ENCODE peak calls at places on chromosomes 5 and 9, in nine cellular contexts. One of them, this sample, is unnamed.

GRCh38 chr9:128617943-128618342 is 38.7 kb downstream of the DYNC2I2 start:
- DNase-seq in right atrium auricular region: no peak
- DNase-seq in body of pancreas: no peak
- DNase-seq in retina: no peak
- DNase-seq in dorsolateral prefrontal cortex: no peak
- DNase-seq in tibial artery: no peak
- DNase-seq in T-helper 2 cell: no peak
- DNase-seq in NCI-H2029: no peak
- DNase-seq in stimulated activated naive B cell treated with anti-CD40 and anti-IgM and Interleukin-4, amounts not matched to agents 10 μg/mL and 1 μg/mL and 100 μg/mL, for 72 hours: no peak
- DNase-seq in this sample: no peak

GRCh38 chr5:132820162-132820754 is 7.2 kb downstream of the SOWAHA start:
- DNase-seq in stimulated activated naive B cell treated with anti-CD40 and anti-IgM and Interleukin-4, amounts not matched to agents 10 μg/mL and 1 μg/mL and 100 μg/mL, for 72 hours: peak
- DNase-seq in T-helper 2 cell: peak
- DNase-seq in tibial artery: peak
- DNase-seq in right atrium auricular region: peak
- DNase-seq in NCI-H2029: peak
- DNase-seq in dorsolateral prefrontal cortex: peak
- DNase-seq in retina: peak
- DNase-seq in body of pancreas: peak
- DNase-seq in this sample: peak

GRCh38 chr5:543755-544674 is 19.8 kb upstream of the SLC9A3 start:
- DNase-seq in stimulated activated naive B cell treated with anti-CD40 and anti-IgM and Interleukin-4, amounts not matched to agents 10 μg/mL and 1 μg/mL and 100 μg/mL, for 72 hours: peak
- DNase-seq in right atrium auricular region: peak
- DNase-seq in dorsolateral prefrontal cortex: peak
- DNase-seq in NCI-H2029: no peak
- DNase-seq in body of pancreas: peak
- DNase-seq in retina: no peak
- DNase-seq in tibial artery: peak
- DNase-seq in T-helper 2 cell: no peak
- DNase-seq in this sample: peak

GRCh38 chr5:146283344-146283761 is 55.3 kb upstream of the POU4F3 start:
- DNase-seq in dorsolateral prefrontal cortex: no peak
- DNase-seq in tibial artery: no peak
- DNase-seq in T-helper 2 cell: no peak
- DNase-seq in retina: no peak
- DNase-seq in right atrium auricular region: no peak
- DNase-seq in NCI-H2029: no peak
- DNase-seq in body of pancreas: no peak
- DNase-seq in stimulated activated naive B cell treated with anti-CD40 and anti-IgM and Interleukin-4, amounts not matched to agents 10 μg/mL and 1 μg/mL and 100 μg/mL, for 72 hours: no peak
- DNase-seq in this sample: no peak

GRCh38 chr5:93723005-93723404 is 18.4 kb downstream of the POU5F2 start:
- DNase-seq in dorsolateral prefrontal cortex: no peak
- DNase-seq in stimulated activated naive B cell treated with anti-CD40 and anti-IgM and Interleukin-4, amounts not matched to agents 10 μg/mL and 1 μg/mL and 100 μg/mL, for 72 hours: no peak
- DNase-seq in retina: no peak
- DNase-seq in body of pancreas: no peak
- DNase-seq in right atrium auricular region: no peak
- DNase-seq in NCI-H2029: peak
- DNase-seq in T-helper 2 cell: no peak
- DNase-seq in tibial artery: no peak
- DNase-seq in this sample: no peak

GRCh38 chr9:89787595-89787994 is 182.8 kb downstream of the GADD45G start:
- DNase-seq in retina: no peak
- DNase-seq in dorsolateral prefrontal cortex: no peak
- DNase-seq in NCI-H2029: no peak
- DNase-seq in body of pancreas: no peak
- DNase-seq in right atrium auricular region: no peak
- DNase-seq in tibial artery: no peak
- DNase-seq in T-helper 2 cell: no peak
- DNase-seq in stimulated activated naive B cell treated with anti-CD40 and anti-IgM and Interleukin-4, amounts not matched to agents 10 μg/mL and 1 μg/mL and 100 μg/mL, for 72 hours: no peak
- DNase-seq in this sample: no peak

GRCh38 chr5:157748740-157749461 is 5.4 kb downstream of the LSM11 start:
- DNase-seq in right atrium auricular region: no peak
- DNase-seq in retina: no peak
- DNase-seq in T-helper 2 cell: no peak
- DNase-seq in tibial artery: no peak
- DNase-seq in body of pancreas: no peak
- DNase-seq in dorsolateral prefrontal cortex: no peak
- DNase-seq in stimulated activated naive B cell treated with anti-CD40 and anti-IgM and Interleukin-4, amounts not matched to agents 10 μg/mL and 1 μg/mL and 100 μg/mL, for 72 hours: no peak
- DNase-seq in NCI-H2029: no peak
- DNase-seq in this sample: peak

GRCh38 chr9:130835441-130836298 is 616 bp downstream of the ABL1 start:
- DNase-seq in T-helper 2 cell: no peak
- DNase-seq in stimulated activated naive B cell treated with anti-CD40 and anti-IgM and Interleukin-4, amounts not matched to agents 10 μg/mL and 1 μg/mL and 100 μg/mL, for 72 hours: peak
- DNase-seq in NCI-H2029: peak
- DNase-seq in body of pancreas: peak
- DNase-seq in right atrium auricular region: no peak
- DNase-seq in tibial artery: no peak
- DNase-seq in dorsolateral prefrontal cortex: no peak
- DNase-seq in retina: peak
- DNase-seq in this sample: peak

GRCh38 chr5:42949348-42950090 is 90.6 kb downstream of the ANXA2R start:
- DNase-seq in stimulated activated naive B cell treated with anti-CD40 and anti-IgM and Interleukin-4, amounts not matched to agents 10 μg/mL and 1 μg/mL and 100 μg/mL, for 72 hours: peak
- DNase-seq in right atrium auricular region: peak
- DNase-seq in T-helper 2 cell: peak
- DNase-seq in body of pancreas: peak
- DNase-seq in tibial artery: peak
- DNase-seq in retina: peak
- DNase-seq in NCI-H2029: no peak
- DNase-seq in dorsolateral prefrontal cortex: no peak
- DNase-seq in this sample: peak

GRCh38 chr9:105257767-105258166 is 13.3 kb downstream of the SLC44A1 start:
- DNase-seq in retina: no peak
- DNase-seq in stimulated activated naive B cell treated with anti-CD40 and anti-IgM and Interleukin-4, amounts not matched to agents 10 μg/mL and 1 μg/mL and 100 μg/mL, for 72 hours: no peak
- DNase-seq in body of pancreas: no peak
- DNase-seq in tibial artery: no peak
- DNase-seq in NCI-H2029: no peak
- DNase-seq in dorsolateral prefrontal cortex: no peak
- DNase-seq in right atrium auricular region: no peak
- DNase-seq in T-helper 2 cell: no peak
- DNase-seq in this sample: no peak

GRCh38 chr9:88775037-88775471 is 216.2 kb upstream of the S1PR3 start:
- DNase-seq in tibial artery: no peak
- DNase-seq in NCI-H2029: no peak
- DNase-seq in stimulated activated naive B cell treated with anti-CD40 and anti-IgM and Interleukin-4, amounts not matched to agents 10 μg/mL and 1 μg/mL and 100 μg/mL, for 72 hours: no peak
- DNase-seq in dorsolateral prefrontal cortex: no peak
- DNase-seq in retina: no peak
- DNase-seq in T-helper 2 cell: no peak
- DNase-seq in right atrium auricular region: peak
- DNase-seq in body of pancreas: no peak
- DNase-seq in this sample: peak

GRCh38 chr5:150801117-150801927 is 22.8 kb downstream of the SMIM3 start:
- DNase-seq in T-helper 2 cell: no peak
- DNase-seq in stimulated activated naive B cell treated with anti-CD40 and anti-IgM and Interleukin-4, amounts not matched to agents 10 μg/mL and 1 μg/mL and 100 μg/mL, for 72 hours: no peak
- DNase-seq in NCI-H2029: no peak
- DNase-seq in tibial artery: no peak
- DNase-seq in dorsolateral prefrontal cortex: no peak
- DNase-seq in retina: peak
- DNase-seq in right atrium auricular region: no peak
- DNase-seq in body of pancreas: peak
- DNase-seq in this sample: peak

GRCh38 chr9:29397148-29397547 is 1823.9 kb upstream of the C9orf72 start:
- DNase-seq in right atrium auricular region: no peak
- DNase-seq in body of pancreas: no peak
- DNase-seq in tibial artery: no peak
- DNase-seq in T-helper 2 cell: no peak
- DNase-seq in dorsolateral prefrontal cortex: no peak
- DNase-seq in stimulated activated naive B cell treated with anti-CD40 and anti-IgM and Interleukin-4, amounts not matched to agents 10 μg/mL and 1 μg/mL and 100 μg/mL, for 72 hours: no peak
- DNase-seq in retina: no peak
- DNase-seq in NCI-H2029: no peak
- DNase-seq in this sample: no peak

GRCh38 chr5:139481122-139481533 is 1.4 kb downstream of the STING1 start:
- DNase-seq in T-helper 2 cell: peak
- DNase-seq in body of pancreas: no peak
- DNase-seq in dorsolateral prefrontal cortex: no peak
- DNase-seq in stimulated activated naive B cell treated with anti-CD40 and anti-IgM and Interleukin-4, amounts not matched to agents 10 μg/mL and 1 μg/mL and 100 μg/mL, for 72 hours: no peak
- DNase-seq in NCI-H2029: no peak
- DNase-seq in retina: no peak
- DNase-seq in right atrium auricular region: no peak
- DNase-seq in tibial artery: peak
- DNase-seq in this sample: no peak

GRCh38 chr5:60136841-60137240 is 243.3 kb upstream of the PDE4D start:
- DNase-seq in T-helper 2 cell: no peak
- DNase-seq in body of pancreas: no peak
- DNase-seq in tibial artery: no peak
- DNase-seq in NCI-H2029: no peak
- DNase-seq in right atrium auricular region: no peak
- DNase-seq in stimulated activated naive B cell treated with anti-CD40 and anti-IgM and Interleukin-4, amounts not matched to agents 10 μg/mL and 1 μg/mL and 100 μg/mL, for 72 hours: no peak
- DNase-seq in dorsolateral prefrontal cortex: no peak
- DNase-seq in retina: no peak
- DNase-seq in this sample: no peak

GRCh38 chr5:131081371-131081770 is 83.7 kb downstream of the HINT1 start:
- DNase-seq in T-helper 2 cell: no peak
- DNase-seq in right atrium auricular region: no peak
- DNase-seq in dorsolateral prefrontal cortex: no peak
- DNase-seq in stimulated activated naive B cell treated with anti-CD40 and anti-IgM and Interleukin-4, amounts not matched to agents 10 μg/mL and 1 μg/mL and 100 μg/mL, for 72 hours: no peak
- DNase-seq in tibial artery: no peak
- DNase-seq in body of pancreas: no peak
- DNase-seq in NCI-H2029: no peak
- DNase-seq in retina: no peak
- DNase-seq in this sample: no peak

GRCh38 chr5:117455236-117456233 is 880.9 kb upstream of the SEMA6A start:
- DNase-seq in NCI-H2029: peak
- DNase-seq in body of pancreas: peak
- DNase-seq in tibial artery: no peak
- DNase-seq in retina: peak
- DNase-seq in right atrium auricular region: no peak
- DNase-seq in T-helper 2 cell: no peak
- DNase-seq in dorsolateral prefrontal cortex: no peak
- DNase-seq in stimulated activated naive B cell treated with anti-CD40 and anti-IgM and Interleukin-4, amounts not matched to agents 10 μg/mL and 1 μg/mL and 100 μg/mL, for 72 hours: no peak
- DNase-seq in this sample: peak

GRCh38 chr5:73370620-73371583 is 77.7 kb downstream of the FOXD1 start:
- DNase-seq in stimulated activated naive B cell treated with anti-CD40 and anti-IgM and Interleukin-4, amounts not matched to agents 10 μg/mL and 1 μg/mL and 100 μg/mL, for 72 hours: no peak
- DNase-seq in dorsolateral prefrontal cortex: no peak
- DNase-seq in retina: no peak
- DNase-seq in NCI-H2029: no peak
- DNase-seq in tibial artery: no peak
- DNase-seq in T-helper 2 cell: no peak
- DNase-seq in body of pancreas: no peak
- DNase-seq in right atrium auricular region: no peak
- DNase-seq in this sample: no peak

GRCh38 chr5:10903786-10904560 is 142.9 kb upstream of the DAP start:
- DNase-seq in tibial artery: no peak
- DNase-seq in stimulated activated naive B cell treated with anti-CD40 and anti-IgM and Interleukin-4, amounts not matched to agents 10 μg/mL and 1 μg/mL and 100 μg/mL, for 72 hours: no peak
- DNase-seq in body of pancreas: no peak
- DNase-seq in T-helper 2 cell: no peak
- DNase-seq in right atrium auricular region: no peak
- DNase-seq in NCI-H2029: no peak
- DNase-seq in dorsolateral prefrontal cortex: no peak
- DNase-seq in retina: no peak
- DNase-seq in this sample: no peak

GRCh38 chr9:118395415-118395814 is 691.2 kb downstream of the TLR4 start:
- DNase-seq in retina: no peak
- DNase-seq in stimulated activated naive B cell treated with anti-CD40 and anti-IgM and Interleukin-4, amounts not matched to agents 10 μg/mL and 1 μg/mL and 100 μg/mL, for 72 hours: no peak
- DNase-seq in NCI-H2029: no peak
- DNase-seq in right atrium auricular region: no peak
- DNase-seq in body of pancreas: no peak
- DNase-seq in T-helper 2 cell: no peak
- DNase-seq in dorsolateral prefrontal cortex: no peak
- DNase-seq in tibial artery: no peak
- DNase-seq in this sample: no peak

GRCh38 chr9:113705306-113705937 is 170.7 kb upstream of the ZNF618 start:
- DNase-seq in T-helper 2 cell: no peak
- DNase-seq in stimulated activated naive B cell treated with anti-CD40 and anti-IgM and Interleukin-4, amounts not matched to agents 10 μg/mL and 1 μg/mL and 100 μg/mL, for 72 hours: no peak
- DNase-seq in NCI-H2029: peak
- DNase-seq in body of pancreas: peak
- DNase-seq in retina: no peak
- DNase-seq in tibial artery: no peak
- DNase-seq in dorsolateral prefrontal cortex: no peak
- DNase-seq in right atrium auricular region: no peak
- DNase-seq in this sample: no peak

GRCh38 chr9:31304576-31304975 is 1079.9 kb upstream of the ACO1 start:
- DNase-seq in dorsolateral prefrontal cortex: no peak
- DNase-seq in NCI-H2029: no peak
- DNase-seq in right atrium auricular region: no peak
- DNase-seq in stimulated activated naive B cell treated with anti-CD40 and anti-IgM and Interleukin-4, amounts not matched to agents 10 μg/mL and 1 μg/mL and 100 μg/mL, for 72 hours: no peak
- DNase-seq in tibial artery: no peak
- DNase-seq in retina: no peak
- DNase-seq in T-helper 2 cell: no peak
- DNase-seq in body of pancreas: no peak
- DNase-seq in this sample: no peak

GRCh38 chr9:25397746-25398145 is 280.5 kb downstream of the TUSC1 start:
- DNase-seq in tibial artery: no peak
- DNase-seq in T-helper 2 cell: no peak
- DNase-seq in dorsolateral prefrontal cortex: no peak
- DNase-seq in retina: no peak
- DNase-seq in stimulated activated naive B cell treated with anti-CD40 and anti-IgM and Interleukin-4, amounts not matched to agents 10 μg/mL and 1 μg/mL and 100 μg/mL, for 72 hours: no peak
- DNase-seq in NCI-H2029: no peak
- DNase-seq in right atrium auricular region: no peak
- DNase-seq in body of pancreas: no peak
- DNase-seq in this sample: no peak

GRCh38 chr9:26561928-26562327 is 330.7 kb downstream of the CAAP1 start:
- DNase-seq in tibial artery: no peak
- DNase-seq in dorsolateral prefrontal cortex: no peak
- DNase-seq in T-helper 2 cell: no peak
- DNase-seq in body of pancreas: no peak
- DNase-seq in right atrium auricular region: no peak
- DNase-seq in stimulated activated naive B cell treated with anti-CD40 and anti-IgM and Interleukin-4, amounts not matched to agents 10 μg/mL and 1 μg/mL and 100 μg/mL, for 72 hours: no peak
- DNase-seq in NCI-H2029: no peak
- DNase-seq in retina: no peak
- DNase-seq in this sample: no peak

GRCh38 chr5:133942589-133943474 is 25.6 kb downstream of the C5orf15 start:
- DNase-seq in stimulated activated naive B cell treated with anti-CD40 and anti-IgM and Interleukin-4, amounts not matched to agents 10 μg/mL and 1 μg/mL and 100 μg/mL, for 72 hours: no peak
- DNase-seq in NCI-H2029: peak
- DNase-seq in tibial artery: peak
- DNase-seq in body of pancreas: no peak
- DNase-seq in retina: no peak
- DNase-seq in right atrium auricular region: no peak
- DNase-seq in T-helper 2 cell: no peak
- DNase-seq in dorsolateral prefrontal cortex: no peak
- DNase-seq in this sample: peak

GRCh38 chr5:136000937-136001336 is 27.9 kb upstream of the TGFBI start:
- DNase-seq in tibial artery: no peak
- DNase-seq in NCI-H2029: no peak
- DNase-seq in body of pancreas: no peak
- DNase-seq in dorsolateral prefrontal cortex: no peak
- DNase-seq in right atrium auricular region: no peak
- DNase-seq in stimulated activated naive B cell treated with anti-CD40 and anti-IgM and Interleukin-4, amounts not matched to agents 10 μg/mL and 1 μg/mL and 100 μg/mL, for 72 hours: no peak
- DNase-seq in retina: no peak
- DNase-seq in T-helper 2 cell: no peak
- DNase-seq in this sample: no peak

GRCh38 chr5:2125163-2125900 is 242.6 kb upstream of the IRX4 start:
- DNase-seq in body of pancreas: no peak
- DNase-seq in stimulated activated naive B cell treated with anti-CD40 and anti-IgM and Interleukin-4, amounts not matched to agents 10 μg/mL and 1 μg/mL and 100 μg/mL, for 72 hours: no peak
- DNase-seq in right atrium auricular region: peak
- DNase-seq in T-helper 2 cell: no peak
- DNase-seq in retina: no peak
- DNase-seq in dorsolateral prefrontal cortex: no peak
- DNase-seq in NCI-H2029: no peak
- DNase-seq in tibial artery: no peak
- DNase-seq in this sample: no peak

GRCh38 chr5:176579323-176579722 is 30.2 kb downstream of the CDHR2 start:
- DNase-seq in right atrium auricular region: no peak
- DNase-seq in T-helper 2 cell: no peak
- DNase-seq in retina: no peak
- DNase-seq in NCI-H2029: no peak
- DNase-seq in stimulated activated naive B cell treated with anti-CD40 and anti-IgM and Interleukin-4, amounts not matched to agents 10 μg/mL and 1 μg/mL and 100 μg/mL, for 72 hours: no peak
- DNase-seq in tibial artery: no peak
- DNase-seq in dorsolateral prefrontal cortex: no peak
- DNase-seq in body of pancreas: no peak
- DNase-seq in this sample: no peak

GRCh38 chr9:12904261-12905000 is 129.6 kb downstream of the LURAP1L start:
- DNase-seq in body of pancreas: no peak
- DNase-seq in retina: no peak
- DNase-seq in T-helper 2 cell: no peak
- DNase-seq in right atrium auricular region: no peak
- DNase-seq in stimulated activated naive B cell treated with anti-CD40 and anti-IgM and Interleukin-4, amounts not matched to agents 10 μg/mL and 1 μg/mL and 100 μg/mL, for 72 hours: no peak
- DNase-seq in dorsolateral prefrontal cortex: no peak
- DNase-seq in NCI-H2029: no peak
- DNase-seq in tibial artery: no peak
- DNase-seq in this sample: no peak

GRCh38 chr9:76441551-76442322 is 17.2 kb upstream of the GCNT1 start:
- DNase-seq in retina: no peak
- DNase-seq in body of pancreas: no peak
- DNase-seq in stimulated activated naive B cell treated with anti-CD40 and anti-IgM and Interleukin-4, amounts not matched to agents 10 μg/mL and 1 μg/mL and 100 μg/mL, for 72 hours: no peak
- DNase-seq in right atrium auricular region: no peak
- DNase-seq in tibial artery: no peak
- DNase-seq in T-helper 2 cell: peak
- DNase-seq in dorsolateral prefrontal cortex: no peak
- DNase-seq in NCI-H2029: no peak
- DNase-seq in this sample: no peak

GRCh38 chr5:72709341-72709740 is 107.1 kb upstream of the TNPO1 start:
- DNase-seq in tibial artery: no peak
- DNase-seq in dorsolateral prefrontal cortex: no peak
- DNase-seq in body of pancreas: no peak
- DNase-seq in stimulated activated naive B cell treated with anti-CD40 and anti-IgM and Interleukin-4, amounts not matched to agents 10 μg/mL and 1 μg/mL and 100 μg/mL, for 72 hours: no peak
- DNase-seq in right atrium auricular region: no peak
- DNase-seq in T-helper 2 cell: no peak
- DNase-seq in NCI-H2029: no peak
- DNase-seq in retina: no peak
- DNase-seq in this sample: no peak

This sample was measured in adrenal gland.